ENCODE peak calls at places on chromosomes 7 and 10, in six cellular contexts. V is heart left ventricle, B is RWPE2, E is fibroblast of the aortic adventitia, F is SK-N-SH, U is left ventricle myocardium inferior. H is an unnamed sample.
A peak's percentile ranks its signal among the peaks of the same experiment; 100 is the strongest.

GRCh38 chr10:68231106-68231901 is 609 bp downstream of the ATOH7 start:
- DNase-seq in V (peak; percentile 62), E (peak; percentile 53), F (peak; percentile 98), U (peak; percentile 63), B (peak; percentile 68), H (peak; percentile 88)

GRCh38 chr7:4885317-4885807 is 1.8 kb upstream of the RADIL start:
- DNase-seq in F (no peak), U (no peak), E (no peak), B (no peak), V (no peak), H (no peak)

GRCh38 chr7:47473499-47474210 is 108.3 kb downstream of the TNS3 start:
- DNase-seq in B (no peak), U (no peak), E (no peak), V (peak; percentile 29), F (no peak), H (no peak)

GRCh38 chr10:18260308-18260971 is 120.2 kb downstream of the CACNB2 start:
- DNase-seq in U (no peak), V (no peak), B (no peak), F (no peak), E (no peak), H (no peak)

GRCh38 chr10:42981358-42982236 is 95.3 kb upstream of the RET start:
- DNase-seq in V (peak; percentile 23), U (no peak), F (peak; percentile 87), E (no peak), B (no peak), H (peak; percentile 59)

GRCh38 chr10:38027992-38028391 is 17.5 kb downstream of the ZNF33A start:
- DNase-seq in V (no peak), B (no peak), U (no peak), E (no peak), F (no peak), H (no peak)

GRCh38 chr10:35341521-35341920 is 5.2 kb downstream of the CCNY start:
- DNase-seq in E (no peak), U (no peak), F (no peak), B (no peak), V (no peak), H (no peak)

GRCh38 chr10:63770523-63770922 is 249.3 kb downstream of the REEP3 start:
- DNase-seq in U (no peak), B (no peak), F (no peak), E (no peak), V (no peak), H (no peak)

GRCh38 chr7:136496526-136496925 is 371.9 kb upstream of the CHRM2 start:
- DNase-seq in F (no peak), U (no peak), V (no peak), E (no peak), B (no peak), H (no peak)

GRCh38 chr10:34732926-34733325 is 82.2 kb downstream of the PARD3 start:
- DNase-seq in E (peak; percentile 34), U (no peak), V (no peak), F (peak; percentile 42), B (no peak), H (no peak)

GRCh38 chr7:2928613-2929311 is 84.7 kb upstream of the GNA12 start:
- DNase-seq in B (peak; percentile 57), V (no peak), F (peak; percentile 96), E (no peak), U (peak; percentile 18), H (peak; percentile 80)

GRCh38 chr10:132692311-132692710 is 93.6 kb downstream of the NKX6-2 start:
- DNase-seq in B (no peak), E (peak; percentile 83), F (no peak), U (no peak), V (no peak), H (no peak)

GRCh38 chr10:75773139-75773801 is 341.8 kb downstream of the LRMDA start:
- DNase-seq in E (peak; percentile 41), V (peak; percentile 44), F (no peak), U (no peak), B (no peak), H (no peak)

GRCh38 chr10:76675951-76676587 is 961.5 kb downstream of the KCNMA1 start:
- DNase-seq in U (peak; percentile 55), B (no peak), V (peak; percentile 42), F (no peak), E (peak; percentile 86), H (no peak)

GRCh38 chr10:58431903-58432302 is 46.7 kb downstream of the TFAM start:
- DNase-seq in F (no peak), B (no peak), E (peak; percentile 66), V (no peak), U (no peak), H (no peak)

GRCh38 chr7:74430961-74431466 is 22.7 kb upstream of the GTF2IRD1 start:
- DNase-seq in U (no peak), V (peak; percentile 30), E (no peak), F (no peak), B (no peak), H (no peak)

GRCh38 chr10:44417761-44418160 is 32.9 kb upstream of the CXCL12 start:
- DNase-seq in E (no peak), B (no peak), F (no peak), U (no peak), V (no peak), H (no peak)

GRCh38 chr7:99504281-99504602 is 220 bp upstream of the ZKSCAN5 start:
- DNase-seq in V (no peak), U (no peak), F (peak; percentile 96), B (no peak), E (no peak), H (no peak)

GRCh38 chr10:129694633-129695356 is 227.8 kb downstream of the MGMT start:
- DNase-seq in B (no peak), V (no peak), E (peak; percentile 81), F (no peak), U (peak; percentile 72), H (no peak)

GRCh38 chr10:79159141-79159619 is 90.4 kb downstream of the ZMIZ1 start:
- DNase-seq in V (peak; percentile 74), F (peak; percentile 76), U (no peak), E (peak; percentile 76), B (no peak), H (no peak)

GRCh38 chr10:96374004-96374403 is 15.2 kb upstream of the OPALIN start:
- DNase-seq in F (no peak), E (no peak), V (no peak), U (no peak), B (no peak), H (no peak)

GRCh38 chr7:45649560-45650346 is 75.6 kb downstream of the ADCY1 start:
- DNase-seq in V (no peak), E (no peak), F (no peak), U (no peak), B (peak; percentile 26), H (no peak)

GRCh38 chr7:101093907-101094306 is 8.6 kb downstream of the TRIM56 start:
- DNase-seq in U (no peak), E (peak; percentile 83), B (no peak), V (no peak), F (no peak), H (no peak)

GRCh38 chr10:71084818-71085126 is 127.6 kb upstream of the UNC5B start:
- DNase-seq in U (no peak), E (no peak), F (no peak), V (peak; percentile 4), B (no peak), H (no peak)

GRCh38 chr7:131521651-131522163 is 34.7 kb downstream of the PODXL start:
- DNase-seq in V (no peak), B (no peak), U (no peak), F (no peak), E (peak; percentile 58), H (no peak)

GRCh38 chr10:114694062-114694461 is 36.0 kb upstream of the ABLIM1 start:
- DNase-seq in U (no peak), B (no peak), E (no peak), V (no peak), F (no peak), H (no peak)

GRCh38 chr7:93475811-93476210 is 98.7 kb downstream of the CALCR start:
- DNase-seq in V (no peak), E (no peak), U (no peak), B (no peak), F (no peak), H (no peak)

GRCh38 chr10:99560277-99561126 is 27.8 kb downstream of the NKX2-3 start:
- DNase-seq in V (no peak), F (peak; percentile 56), E (peak; percentile 65), U (no peak), B (no peak), H (no peak)

GRCh38 chr10:44995914-44996633 is 4.6 kb upstream of the ZNF22 start:
- DNase-seq in U (peak; percentile 72), V (peak; percentile 76), B (no peak), F (no peak), E (peak; percentile 84), H (no peak)

GRCh38 chr10:69337312-69338132 is 59.2 kb downstream of the HK1 start:
- DNase-seq in E (peak; percentile 82), F (peak; percentile 41), V (peak; percentile 64), B (peak; percentile 87), U (peak; percentile 65), H (peak; percentile 65)

GRCh38 chr10:97771913-97772823 is at the start of gene SFRP5:
- DNase-seq in V (peak; percentile 3), U (no peak), E (no peak), F (peak; percentile 75), B (no peak), H (no peak)

DNA sequence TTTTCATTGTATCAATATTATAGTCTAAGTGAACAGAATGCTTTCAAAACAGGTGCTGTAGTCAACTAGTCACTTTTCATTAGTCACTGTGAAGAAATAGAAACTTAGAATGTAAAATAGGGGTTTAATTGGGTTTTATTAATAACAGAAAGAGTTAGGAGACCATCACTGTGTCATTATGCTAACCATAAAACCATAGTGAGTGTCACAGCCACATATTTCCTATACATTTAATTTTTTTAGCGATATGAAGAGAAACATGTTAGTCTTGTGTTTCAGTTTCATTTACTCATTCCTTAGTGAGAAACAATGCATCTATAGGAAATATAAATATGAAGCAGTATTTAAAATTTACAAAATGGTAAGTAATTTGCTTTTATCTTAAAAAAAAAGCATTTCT is 22.2 kb downstream of the SPAG6 start:
- DNase-seq in V (no peak), U (no peak), B (no peak), F (no peak), E (no peak), H (no peak)
- H3K4me3 ChIP-seq in V (no peak overlapping the region), U (no peak overlapping the region), B (no peak overlapping the region), F (no peak overlapping the region), E (no peak overlapping the region), H (no peak overlapping the region)

GRCh38 chr7:17640730-17641377 is 299.4 kb downstream of the SNX13 start:
- DNase-seq in F (peak; percentile 34), E (peak; percentile 55), V (no peak), B (no peak), U (no peak), H (no peak)
- TF ChIP-seq CTCF in F (peak; percentile 88), E (peak; percentile 77), V (peak; percentile 78), B (peak; percentile 73), U (peak; percentile 76), H (peak; percentile 52)

GRCh38 chr7:8040768-8041369 is 72.3 kb downstream of the GLCCI1 start:
- DNase-seq in F (no peak), V (no peak), U (no peak), B (no peak), E (no peak), H (no peak)
- H3K4me3 ChIP-seq in F (no peak overlapping the region), V (no peak overlapping the region), U (no peak overlapping the region), B (no peak overlapping the region), E (no peak overlapping the region), H (no peak overlapping the region)

DNA sequence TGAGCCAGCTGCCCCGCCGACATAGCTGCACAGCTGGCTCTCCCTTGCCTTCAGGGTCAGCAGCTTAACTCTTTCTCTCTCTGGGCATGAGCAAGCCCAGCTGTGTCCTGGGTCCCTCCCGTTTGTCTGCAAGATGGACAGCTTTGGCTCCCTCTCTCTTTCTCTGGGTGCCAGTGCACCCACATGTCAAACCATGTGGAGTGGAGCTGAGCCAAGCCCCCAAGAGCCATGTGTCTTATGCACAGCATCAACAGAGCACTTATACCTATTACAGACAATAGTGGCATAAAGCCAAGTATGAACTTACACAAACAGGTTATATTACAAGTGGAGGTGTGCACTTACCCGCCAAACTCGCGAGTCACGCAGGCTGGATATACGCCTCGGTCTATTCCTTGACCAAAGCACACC is 35.7 kb upstream of the MTPAP start:
- DNase-seq in F (peak; percentile 68), V (no peak), U (no peak), B (no peak), E (no peak), H (no peak)
- TF ChIP-seq CTCF in F (peak; percentile 52), V (no peak), U (peak; percentile 49), B (peak; percentile 56), E (peak; percentile 29), H (no peak)